ENCODE peak calls at places on chromosomes 12 and 14, in seven cellular contexts. One of them, this sample, is unnamed.
A peak's percentile ranks its signal among the peaks of the same experiment; 100 is the strongest.

GRCh38 chr12:101204598-101205304 is 5.3 kb downstream of the SLC5A8 start:
- DNase-seq in AG04450: no peak
- DNase-seq in bronchial epithelial cell: no peak
- DNase-seq in aorta: no peak
- DNase-seq in HFF-Myc: no peak
- DNase-seq in HCT116: no peak
- DNase-seq in upper lobe of right lung: no peak
- DNase-seq in this sample: no peak

GRCh38 chr12:124143726-124144125 is 151.2 kb upstream of the RFLNA start:
- DNase-seq in AG04450: no peak
- DNase-seq in bronchial epithelial cell: peak; percentile 51
- DNase-seq in aorta: no peak
- DNase-seq in HFF-Myc: no peak
- DNase-seq in HCT116: no peak
- DNase-seq in upper lobe of right lung: no peak
- DNase-seq in this sample: no peak

GRCh38 chr12:9782547-9783382 is 22.1 kb upstream of the CD69 start:
- DNase-seq in AG04450: no peak
- DNase-seq in bronchial epithelial cell: no peak
- DNase-seq in aorta: no peak
- DNase-seq in HFF-Myc: no peak
- DNase-seq in HCT116: no peak
- DNase-seq in upper lobe of right lung: no peak
- DNase-seq in this sample: no peak

GRCh38 chr14:105193916-105194782 is 13.0 kb upstream of the NUDT14 start:
- DNase-seq in AG04450: no peak
- DNase-seq in bronchial epithelial cell: no peak
- DNase-seq in aorta: no peak
- DNase-seq in HFF-Myc: no peak
- DNase-seq in HCT116: no peak
- DNase-seq in upper lobe of right lung: no peak
- DNase-seq in this sample: no peak

GRCh38 chr12:56257491-56258067 is 605 bp downstream of the ANKRD52 start:
- DNase-seq in AG04450: no peak
- DNase-seq in bronchial epithelial cell: peak; percentile 44
- DNase-seq in aorta: no peak
- DNase-seq in HFF-Myc: no peak
- DNase-seq in HCT116: no peak
- DNase-seq in upper lobe of right lung: no peak
- DNase-seq in this sample: no peak

GRCh38 chr14:99426265-99426664 is 54.4 kb downstream of the SETD3 start:
- DNase-seq in AG04450: no peak
- DNase-seq in bronchial epithelial cell: no peak
- DNase-seq in aorta: no peak
- DNase-seq in HFF-Myc: no peak
- DNase-seq in HCT116: no peak
- DNase-seq in upper lobe of right lung: no peak
- DNase-seq in this sample: no peak

GRCh38 chr12:105485321-105485910 is 154.9 kb downstream of the C12orf75 start:
- DNase-seq in AG04450: peak; percentile 20
- DNase-seq in bronchial epithelial cell: peak; percentile 5
- DNase-seq in aorta: no peak
- DNase-seq in HFF-Myc: no peak
- DNase-seq in HCT116: no peak
- DNase-seq in upper lobe of right lung: no peak
- DNase-seq in this sample: no peak

GRCh38 chr12:103268831-103269514 is 226.8 kb downstream of the C12orf42 start:
- DNase-seq in AG04450: no peak
- DNase-seq in bronchial epithelial cell: no peak
- DNase-seq in aorta: no peak
- DNase-seq in HFF-Myc: no peak
- DNase-seq in HCT116: no peak
- DNase-seq in upper lobe of right lung: no peak
- DNase-seq in this sample: no peak

GRCh38 chr12:70482764-70483163 is 116.7 kb downstream of the KCNMB4 start:
- DNase-seq in AG04450: no peak
- DNase-seq in bronchial epithelial cell: peak; percentile 13
- DNase-seq in aorta: no peak
- DNase-seq in HFF-Myc: no peak
- DNase-seq in HCT116: no peak
- DNase-seq in upper lobe of right lung: no peak
- DNase-seq in this sample: no peak

GRCh38 chr14:52262600-52262999 is 4.9 kb upstream of the PTGDR start:
- DNase-seq in AG04450: no peak
- DNase-seq in bronchial epithelial cell: no peak
- DNase-seq in aorta: no peak
- DNase-seq in HFF-Myc: no peak
- DNase-seq in HCT116: no peak
- DNase-seq in upper lobe of right lung: no peak
- DNase-seq in this sample: no peak

GRCh38 chr14:39267592-39268112 is 33.9 kb downstream of the MIA2 start:
- DNase-seq in AG04450: no peak
- DNase-seq in bronchial epithelial cell: peak; percentile 44
- DNase-seq in aorta: no peak
- DNase-seq in HFF-Myc: no peak
- DNase-seq in HCT116: peak; percentile 24
- DNase-seq in upper lobe of right lung: no peak
- DNase-seq in this sample: no peak

GRCh38 chr14:56810850-56811595 is 744 bp upstream of the OTX2 start:
- DNase-seq in AG04450: no peak
- DNase-seq in bronchial epithelial cell: no peak
- DNase-seq in aorta: no peak
- DNase-seq in HFF-Myc: no peak
- DNase-seq in HCT116: no peak
- DNase-seq in upper lobe of right lung: no peak
- DNase-seq in this sample: no peak

GRCh38 chr14:68612049-68612448 is 180.8 kb downstream of the ZFP36L1 start:
- DNase-seq in AG04450: peak; percentile 24
- DNase-seq in bronchial epithelial cell: no peak
- DNase-seq in aorta: no peak
- DNase-seq in HFF-Myc: no peak
- DNase-seq in HCT116: no peak
- DNase-seq in upper lobe of right lung: peak; percentile 21
- DNase-seq in this sample: no peak

GRCh38 chr12:3945671-3946070 is 72.5 kb upstream of the PARP11 start:
- DNase-seq in AG04450: no peak
- DNase-seq in bronchial epithelial cell: no peak
- DNase-seq in aorta: no peak
- DNase-seq in HFF-Myc: no peak
- DNase-seq in HCT116: no peak
- DNase-seq in upper lobe of right lung: no peak
- DNase-seq in this sample: peak; percentile 67

GRCh38 chr12:48822711-48823110 is 4.4 kb downstream of the CACNB3 start:
- DNase-seq in AG04450: no peak
- DNase-seq in bronchial epithelial cell: no peak
- DNase-seq in aorta: no peak
- DNase-seq in HFF-Myc: no peak
- DNase-seq in HCT116: no peak
- DNase-seq in upper lobe of right lung: no peak
- DNase-seq in this sample: no peak

GRCh38 chr12:4044736-4045432 is 171.7 kb upstream of the PARP11 start:
- DNase-seq in AG04450: no peak
- DNase-seq in bronchial epithelial cell: no peak
- DNase-seq in aorta: no peak
- DNase-seq in HFF-Myc: no peak
- DNase-seq in HCT116: no peak
- DNase-seq in upper lobe of right lung: no peak
- DNase-seq in this sample: no peak

GRCh38 chr14:78440351-78440750 is 270.2 kb downstream of the NRXN3 start:
- DNase-seq in AG04450: no peak
- DNase-seq in bronchial epithelial cell: no peak
- DNase-seq in aorta: no peak
- DNase-seq in HFF-Myc: no peak
- DNase-seq in HCT116: no peak
- DNase-seq in upper lobe of right lung: no peak
- DNase-seq in this sample: no peak

GRCh38 chr14:60656755-60657608 is 7.7 kb upstream of the SIX1 start:
- DNase-seq in AG04450: no peak
- DNase-seq in bronchial epithelial cell: peak; percentile 38
- DNase-seq in aorta: peak; percentile 86
- DNase-seq in HFF-Myc: no peak
- DNase-seq in HCT116: no peak
- DNase-seq in upper lobe of right lung: peak; percentile 78
- DNase-seq in this sample: no peak

GRCh38 chr12:110813298-110813697 is 33.5 kb upstream of the CCDC63 start:
- DNase-seq in AG04450: no peak
- DNase-seq in bronchial epithelial cell: no peak
- DNase-seq in aorta: no peak
- DNase-seq in HFF-Myc: no peak
- DNase-seq in HCT116: no peak
- DNase-seq in upper lobe of right lung: no peak
- DNase-seq in this sample: no peak

GRCh38 chr12:3110579-3110978 is 33.4 kb downstream of the TSPAN9 start:
- DNase-seq in AG04450: no peak
- DNase-seq in bronchial epithelial cell: no peak
- DNase-seq in aorta: no peak
- DNase-seq in HFF-Myc: no peak
- DNase-seq in HCT116: no peak
- DNase-seq in upper lobe of right lung: no peak
- DNase-seq in this sample: no peak

GRCh38 chr14:61525293-61526011 is 169.9 kb upstream of the HIF1A start:
- DNase-seq in AG04450: no peak
- DNase-seq in bronchial epithelial cell: peak; percentile 100
- DNase-seq in aorta: peak; percentile 84
- DNase-seq in HFF-Myc: no peak
- DNase-seq in HCT116: peak; percentile 97
- DNase-seq in upper lobe of right lung: peak; percentile 73
- DNase-seq in this sample: no peak

GRCh38 chr12:121964813-121965643 is 46.6 kb downstream of the CFAP251 start:
- DNase-seq in AG04450: no peak
- DNase-seq in bronchial epithelial cell: peak; percentile 17
- DNase-seq in aorta: no peak
- DNase-seq in HFF-Myc: peak; percentile 29
- DNase-seq in HCT116: no peak
- DNase-seq in upper lobe of right lung: no peak
- DNase-seq in this sample: no peak

GRCh38 chr12:108854453-108855283 is 2.7 kb downstream of the SSH1 start:
- DNase-seq in AG04450: peak; percentile 93
- DNase-seq in bronchial epithelial cell: peak; percentile 97
- DNase-seq in aorta: peak; percentile 85
- DNase-seq in HFF-Myc: peak; percentile 85
- DNase-seq in HCT116: peak; percentile 98
- DNase-seq in upper lobe of right lung: peak; percentile 72
- DNase-seq in this sample: no peak

GRCh38 chr12:50087995-50088394 is 2.9 kb downstream of the SMARCD1 start:
- DNase-seq in AG04450: no peak
- DNase-seq in bronchial epithelial cell: peak; percentile 95
- DNase-seq in aorta: no peak
- DNase-seq in HFF-Myc: no peak
- DNase-seq in HCT116: no peak
- DNase-seq in upper lobe of right lung: no peak
- DNase-seq in this sample: no peak

GRCh38 chr12:50085615-50085928 is 430 bp downstream of the SMARCD1 start:
- DNase-seq in AG04450: no peak
- DNase-seq in bronchial epithelial cell: no peak
- DNase-seq in aorta: no peak
- DNase-seq in HFF-Myc: no peak
- DNase-seq in HCT116: no peak
- DNase-seq in upper lobe of right lung: no peak
- DNase-seq in this sample: no peak

GRCh38 chr12:50084775-50085614 is at the start of gene SMARCD1:
- DNase-seq in AG04450: peak; percentile 81
- DNase-seq in bronchial epithelial cell: peak; percentile 76
- DNase-seq in aorta: peak; percentile 97
- DNase-seq in HFF-Myc: peak; percentile 73
- DNase-seq in HCT116: peak; percentile 81
- DNase-seq in upper lobe of right lung: peak; percentile 96
- DNase-seq in this sample: peak; percentile 73

GRCh38 chr12:50087159-50087558 is 2.0 kb downstream of the SMARCD1 start:
- DNase-seq in AG04450: no peak
- DNase-seq in bronchial epithelial cell: no peak
- DNase-seq in aorta: no peak
- DNase-seq in HFF-Myc: no peak
- DNase-seq in HCT116: no peak
- DNase-seq in upper lobe of right lung: no peak
- DNase-seq in this sample: no peak

DNA sequence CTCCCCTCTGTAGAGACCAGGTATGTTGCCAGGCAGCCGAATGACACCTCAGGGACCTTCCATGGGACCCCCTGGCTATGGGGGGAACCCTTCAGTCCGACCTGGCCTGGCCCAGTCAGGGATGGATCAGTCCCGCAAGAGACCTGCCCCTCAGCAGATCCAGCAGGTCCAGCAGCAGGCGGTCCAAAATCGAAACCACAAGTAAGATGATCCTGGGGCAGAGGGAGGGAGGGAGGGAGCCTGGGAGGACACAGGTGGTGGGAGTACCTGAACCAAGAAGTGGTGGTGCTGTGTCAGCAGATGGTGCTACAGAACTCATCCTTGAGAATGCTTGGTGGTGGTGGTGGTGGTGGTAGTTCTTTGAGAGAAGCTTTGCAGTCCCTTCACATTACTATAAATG is 1.0 kb downstream of the SMARCD1 start:
- DNase-seq in AG04450: no peak
- DNase-seq in bronchial epithelial cell: no peak
- DNase-seq in aorta: peak; percentile 57
- DNase-seq in HFF-Myc: no peak
- DNase-seq in HCT116: no peak
- DNase-seq in upper lobe of right lung: no peak
- DNase-seq in this sample: no peak
- H3K4me3 ChIP-seq in AG04450: peak overlapping the region; percentile 82
- H3K4me3 ChIP-seq in bronchial epithelial cell: peak overlapping the region; percentile 55
- H3K4me3 ChIP-seq in aorta: no peak overlapping the region
- H3K4me3 ChIP-seq in HFF-Myc: peak overlapping the region; percentile 66
- H3K4me3 ChIP-seq in HCT116: peak overlapping the region; percentile 70
- H3K4me3 ChIP-seq in upper lobe of right lung: peak overlapping the region; percentile 61
- H3K4me3 ChIP-seq in this sample: peak overlapping the region; percentile 88

GRCh38 chr12:1473418-1473817 is 121.0 kb downstream of the FBXL14 start:
- DNase-seq in AG04450: no peak
- DNase-seq in bronchial epithelial cell: peak; percentile 67
- DNase-seq in aorta: no peak
- DNase-seq in HFF-Myc: no peak
- DNase-seq in HCT116: no peak
- DNase-seq in upper lobe of right lung: no peak
- DNase-seq in this sample: no peak
- H3K4me3 ChIP-seq in AG04450: no peak overlapping the region
- H3K4me3 ChIP-seq in bronchial epithelial cell: no peak overlapping the region
- H3K4me3 ChIP-seq in aorta: no peak overlapping the region
- H3K4me3 ChIP-seq in HFF-Myc: no peak overlapping the region
- H3K4me3 ChIP-seq in HCT116: peak overlapping the region; percentile 7
- H3K4me3 ChIP-seq in upper lobe of right lung: no peak overlapping the region
- H3K4me3 ChIP-seq in this sample: no peak overlapping the region

GRCh38 chr14:91062600-91062999 is 2.2 kb upstream of the RPS6KA5 start:
- DNase-seq in AG04450: no peak
- DNase-seq in bronchial epithelial cell: no peak
- DNase-seq in aorta: no peak
- DNase-seq in HFF-Myc: no peak
- DNase-seq in HCT116: no peak
- DNase-seq in upper lobe of right lung: no peak
- DNase-seq in this sample: no peak
- H3K4me3 ChIP-seq in AG04450: no peak overlapping the region
- H3K4me3 ChIP-seq in bronchial epithelial cell: no peak overlapping the region
- H3K4me3 ChIP-seq in aorta: no peak overlapping the region
- H3K4me3 ChIP-seq in HFF-Myc: no peak overlapping the region
- H3K4me3 ChIP-seq in HCT116: no peak overlapping the region
- H3K4me3 ChIP-seq in upper lobe of right lung: no peak overlapping the region
- H3K4me3 ChIP-seq in this sample: no peak overlapping the region

DNA sequence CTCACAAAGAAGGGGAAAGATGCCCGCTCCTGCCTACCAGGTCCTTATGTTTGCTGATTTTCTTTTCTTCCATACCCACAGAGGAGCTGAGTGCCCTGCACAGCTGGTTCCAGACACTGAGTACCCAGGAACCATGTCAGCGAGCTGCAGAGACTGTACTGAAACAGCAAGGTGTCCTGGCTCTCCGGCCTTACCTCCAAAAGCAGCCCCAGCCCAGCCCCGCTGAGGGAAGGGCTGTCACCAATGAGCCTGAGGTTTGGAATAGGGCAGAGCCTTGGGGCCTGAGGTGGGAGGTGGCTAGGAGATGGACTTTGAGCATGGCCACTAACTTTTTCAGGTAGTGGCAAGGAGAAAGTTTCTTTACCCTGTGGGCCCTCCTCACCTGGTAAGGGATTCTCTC is 2.3 kb downstream of the MARS1 start:
- DNase-seq in AG04450: no peak
- DNase-seq in bronchial epithelial cell: no peak
- DNase-seq in aorta: peak; percentile 69
- DNase-seq in HFF-Myc: no peak
- DNase-seq in HCT116: no peak
- DNase-seq in upper lobe of right lung: no peak
- DNase-seq in this sample: no peak
- H3K4me3 ChIP-seq in AG04450: no peak overlapping the region
- H3K4me3 ChIP-seq in bronchial epithelial cell: no peak overlapping the region
- H3K4me3 ChIP-seq in aorta: no peak overlapping the region
- H3K4me3 ChIP-seq in HFF-Myc: no peak overlapping the region
- H3K4me3 ChIP-seq in HCT116: no peak overlapping the region
- H3K4me3 ChIP-seq in upper lobe of right lung: no peak overlapping the region
- H3K4me3 ChIP-seq in this sample: no peak overlapping the region

This sample was measured in SK-N-MC.